ENCODE peak calls at places on chromosomes 1 and 21, in four cellular contexts. W, V, I and U are unnamed samples. For H3K27me3, the result is how much of the 10 kb centered on the place peaks cover.

GRCh38 chr1:96313216-96313615 is 408.4 kb upstream of the PTBP2 start:
- DNase-seq in W (peak), V (no peak), I (no peak), U (no peak)

GRCh38 chr1:108200627-108201106 is 524 bp upstream of the SLC25A24 start:
- DNase-seq in W (peak), V (no peak), I (no peak), U (peak)

GRCh38 chr1:74180490-74180889 is 17.5 kb downstream of the LRRIQ3 start:
- DNase-seq in W (peak), V (no peak), I (no peak), U (no peak)

GRCh38 chr1:46611691-46612221 is 4.9 kb downstream of the MOB3C start:
- DNase-seq in W (no peak), V (no peak), I (no peak), U (no peak)

GRCh38 chr1:186498695-186499389 is 37.9 kb upstream of the PDC start:
- DNase-seq in W (peak), V (no peak), I (no peak), U (no peak)

GRCh38 chr1:225700164-225700740 is 47.3 kb upstream of the ENAH start:
- DNase-seq in W (peak), V (no peak), I (no peak), U (no peak)

GRCh38 chr1:155307247-155307740 is 1.4 kb upstream of the FDPS start:
- DNase-seq in W (peak), V (no peak), I (no peak), U (no peak)

GRCh38 chr1:171788696-171789095 is 7.2 kb downstream of the METTL13 start:
- DNase-seq in W (peak), V (no peak), I (no peak), U (no peak)

GRCh38 chr1:67690411-67690810 is 5.4 kb downstream of the GADD45A start:
- DNase-seq in W (no peak), V (no peak), I (no peak), U (no peak)

GRCh38 chr1:226526801-226527595 is 21.6 kb upstream of the STUM start:
- DNase-seq in W (peak), V (no peak), I (peak), U (peak)

GRCh38 chr1:207873055-207873890 is 37.7 kb downstream of the CD34 start:
- DNase-seq in W (no peak), V (no peak), I (no peak), U (no peak)

GRCh38 chr1:224357626-224358124 is 996 bp downstream of the CNIH4 start:
- DNase-seq in W (no peak), V (no peak), I (no peak), U (no peak)

GRCh38 chr21:37257967-37258877 is 8.9 kb downstream of the VPS26C start:
- DNase-seq in W (peak), V (peak), I (peak), U (peak)

GRCh38 chr1:165668184-165668583 is 30.2 kb downstream of the ALDH9A1 start:
- DNase-seq in W (no peak), V (no peak), I (no peak), U (no peak)

GRCh38 chr1:117371436-117372151 is 4.3 kb downstream of the MAN1A2 start:
- DNase-seq in W (peak), V (no peak), I (no peak), U (no peak)

GRCh38 chr21:34126269-34126668 is 52.9 kb downstream of the MRPS6 start:
- DNase-seq in W (no peak), V (no peak), I (no peak), U (no peak)

GRCh38 chr1:174174461-174175329 is 15.4 kb downstream of the RABGAP1L start:
- DNase-seq in W (no peak), V (no peak), I (no peak), U (no peak)

GRCh38 chr1:119008483-119009299 is 20.5 kb upstream of the TBX15 start:
- DNase-seq in W (peak), V (no peak), I (no peak), U (peak)

GRCh38 chr1:231603598-231604275 is 22.9 kb upstream of the DISC1 start:
- DNase-seq in W (peak), V (no peak), I (no peak), U (no peak)

GRCh38 chr1:200872446-200873115 is at the start of gene GPR25:
- DNase-seq in W (no peak), V (no peak), I (no peak), U (no peak)

GRCh38 chr1:204478166-204478899 is 16.3 kb downstream of the PIK3C2B start:
- DNase-seq in W (no peak), V (no peak), I (no peak), U (no peak)
- TF ChIP-seq CTCF in W (no peak), V (no peak), I (no peak), U (no peak)

GRCh38 chr1:228876187-228876586 is 140.9 kb downstream of the RHOU start:
- DNase-seq in W (no peak), V (no peak), I (no peak), U (no peak)
- H3K27me3 ChIP-seq in W (under half), V (under half), I (under half), U (under half)

DNA sequence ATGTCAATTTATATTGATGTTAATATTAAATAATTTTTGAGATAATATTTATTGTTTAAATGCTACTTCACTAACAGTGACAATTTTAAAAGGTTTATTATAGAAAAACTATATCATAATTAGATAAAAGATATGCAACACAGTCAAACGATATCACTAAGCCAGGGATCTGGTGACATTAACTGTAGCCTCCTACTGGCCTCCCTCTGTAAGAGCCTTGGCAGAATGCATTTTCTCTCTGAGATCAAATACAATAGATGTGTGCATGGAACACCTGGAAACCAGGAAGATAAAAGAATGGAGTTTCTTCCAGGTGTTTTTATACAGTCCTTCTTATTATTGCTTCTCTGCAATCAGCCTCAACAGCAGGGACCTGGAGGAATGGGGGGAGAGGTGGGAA is 1762.1 kb downstream of the BRINP3 start:
- DNase-seq in W (no peak), V (no peak), I (no peak), U (no peak)
- TF ChIP-seq CTCF in W (peak), V (no peak), I (no peak), U (no peak)

GRCh38 chr1:34263411-34263810 is 86.7 kb downstream of the C1orf94 start:
- DNase-seq in W (no peak), V (no peak), I (no peak), U (no peak)
- H3K27me3 ChIP-seq in W (under half), V (under half), I (under half), U (under half)

GRCh38 chr1:153494976-153495535 is 34.6 kb upstream of the S100A7 start:
- DNase-seq in W (peak), V (peak), I (peak), U (peak)
- TF ChIP-seq CTCF in W (peak), V (peak), I (peak), U (peak)